ENCODE peak calls at places on chromosomes 7 and 10, in five cellular contexts. Q, H, O, J and U are unnamed samples.

GRCh38 chr10:77832243-77832642 is 94.3 kb downstream of the DLG5 start:
- DNase-seq in J (peak), Q (no peak), H (no peak), O (no peak), U (no peak)

GRCh38 chr10:121956111-121957061 is 18.6 kb downstream of the NSMCE4A start:
- DNase-seq in H (no peak), O (no peak), Q (peak), J (peak), U (peak)

GRCh38 chr10:4183761-4184261 is 398.8 kb upstream of the KLF6 start:
- DNase-seq in J (no peak), Q (peak), H (no peak), O (no peak), U (peak)

GRCh38 chr10:12390733-12391132 is 41.4 kb downstream of the CAMK1D start:
- DNase-seq in O (no peak), Q (peak), J (no peak), H (peak), U (no peak)

GRCh38 chr10:132210766-132211165 is 24.0 kb downstream of the DPYSL4 start:
- DNase-seq in O (no peak), J (no peak), H (peak), Q (no peak), U (no peak)

GRCh38 chr7:92843034-92843760 is 6.8 kb upstream of the CDK6 start:
- DNase-seq in H (no peak), O (no peak), J (no peak), Q (peak), U (peak)

GRCh38 chr10:106450966-106451365 is 713.5 kb downstream of the SORCS1 start:
- DNase-seq in J (no peak), Q (peak), H (no peak), O (no peak), U (peak)

GRCh38 chr10:35910234-35910633 is 268.1 kb upstream of the FZD8 start:
- DNase-seq in J (peak), Q (peak), O (no peak), H (no peak), U (peak)

GRCh38 chr10:47332371-47332770 is 10.1 kb downstream of the GDF2 start:
- DNase-seq in J (no peak), H (no peak), Q (no peak), O (no peak), U (no peak)

GRCh38 chr10:132241496-132241895 is 54.7 kb downstream of the DPYSL4 start:
- DNase-seq in O (no peak), J (no peak), H (no peak), Q (no peak), U (no peak)

GRCh38 chr7:37511852-37512377 is 63.3 kb upstream of the ELMO1 start:
- DNase-seq in J (no peak), Q (no peak), H (no peak), O (no peak), U (no peak)

GRCh38 chr10:116610443-116611152 is 10.2 kb upstream of the PNLIPRP2 start:
- DNase-seq in H (no peak), J (no peak), O (no peak), Q (no peak), U (no peak)

GRCh38 chr7:46369933-46370654 is 449.0 kb upstream of the IGFBP3 start:
- DNase-seq in O (no peak), H (no peak), Q (peak), J (peak), U (peak)

GRCh38 chr10:49139866-49140195 is 6.0 kb upstream of the FAM170B start:
- DNase-seq in Q (peak), O (no peak), H (no peak), J (peak), U (peak)

GRCh38 chr7:12162420-12163113 is 48.5 kb upstream of the TMEM106B start:
- DNase-seq in Q (peak), J (peak), H (no peak), O (no peak), U (no peak)